ENCODE peak calls at places on chromosomes 13 and 19, in six cellular contexts. B, R, A, Q, N and Z are unnamed samples.

GRCh38 chr19:5170329-5170745 is 170.3 kb downstream of the PTPRS start:
- DNase-seq in B (no peak), R (no peak), A (no peak), Q (peak; percentile 27), N (no peak), Z (no peak)

GRCh38 chr13:38024431-38024830 is 154.9 kb upstream of the TRPC4 start:
- DNase-seq in B (no peak), R (no peak), A (no peak), Q (no peak), N (no peak), Z (peak; percentile 2)

GRCh38 chr19:53365899-53366493 is 491 bp downstream of the ZNF525 start:
- DNase-seq in B (no peak), R (peak; percentile 54), A (no peak), Q (no peak), N (peak; percentile 48), Z (no peak)

GRCh38 chr13:91664036-91664435 is 265.6 kb downstream of the GPC5 start:
- DNase-seq in B (no peak), R (no peak), A (no peak), Q (no peak), N (no peak), Z (no peak)

GRCh38 chr19:41192574-41193419 is at the start of gene CYP2S1:
- DNase-seq in B (no peak), R (peak; percentile 51), A (peak; percentile 14), Q (no peak), N (no peak), Z (no peak)

GRCh38 chr13:97111705-97112104 is 110.4 kb upstream of the MBNL2 start:
- DNase-seq in B (no peak), R (peak; percentile 31), A (no peak), Q (no peak), N (no peak), Z (no peak)

GRCh38 chr13:107374038-107374437 is 806.1 kb upstream of the ARGLU1 start:
- DNase-seq in B (no peak), R (no peak), A (no peak), Q (no peak), N (no peak), Z (no peak)

GRCh38 chr13:27053902-27054595 is 117.6 kb downstream of the USP12 start:
- DNase-seq in B (peak; percentile 60), R (no peak), A (peak; percentile 73), Q (no peak), N (no peak), Z (peak; percentile 69)

GRCh38 chr19:15332311-15332996 is at the start of gene BRD4:
- DNase-seq in B (no peak), R (peak; percentile 86), A (peak; percentile 41), Q (peak; percentile 86), N (peak; percentile 79), Z (peak; percentile 50)

GRCh38 chr19:28292822-28293500 is 920.0 kb downstream of the UQCRFS1 start:
- DNase-seq in B (no peak), R (peak; percentile 35), A (no peak), Q (no peak), N (no peak), Z (no peak)

GRCh38 chr13:43686557-43686956 is 100.2 kb downstream of the ENOX1 start:
- DNase-seq in B (peak; percentile 83), R (no peak), A (peak; percentile 88), Q (no peak), N (no peak), Z (peak; percentile 90)

GRCh38 chr19:3508771-3509535 is 2.8 kb downstream of the FZR1 start:
- DNase-seq in B (no peak), R (no peak), A (no peak), Q (peak; percentile 25), N (no peak), Z (no peak)

GRCh38 chr19:36115453-36116343 is at the start of gene TBCB:
- DNase-seq in B (no peak), R (peak; percentile 57), A (peak; percentile 27), Q (no peak), N (no peak), Z (peak; percentile 25)

DNA sequence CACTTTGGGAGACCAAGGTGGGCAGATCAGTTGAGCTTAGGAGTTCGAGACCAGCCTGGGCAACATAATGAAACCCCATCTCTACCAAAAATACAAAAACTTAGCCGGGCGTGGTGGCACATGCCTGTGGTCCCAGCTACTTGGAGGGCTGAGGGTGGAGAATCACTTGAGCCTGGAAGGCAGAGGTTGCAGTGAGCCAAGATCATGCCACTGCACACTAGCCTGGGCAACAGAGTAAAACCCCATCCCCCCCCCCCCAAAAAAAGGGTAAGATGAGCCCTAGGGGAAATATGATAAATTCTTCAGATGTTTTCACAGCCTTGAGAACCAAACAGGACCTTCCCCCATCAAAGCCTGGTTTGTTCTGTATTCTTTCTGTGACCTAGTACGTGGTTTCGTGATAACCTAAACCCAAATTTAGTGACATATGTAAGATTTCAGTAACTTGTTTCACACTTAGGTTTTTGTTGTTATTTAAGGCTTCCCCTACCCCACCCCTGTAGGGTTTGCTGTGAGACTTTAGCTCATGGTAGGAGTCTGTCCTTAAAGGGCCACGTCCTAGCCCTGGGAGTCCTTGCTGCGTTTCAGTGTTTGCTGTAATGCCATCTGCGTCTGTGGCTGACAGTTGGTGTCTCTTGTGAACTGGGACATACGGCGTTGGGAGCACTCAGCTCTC is 49.6 kb downstream of the MYO9B start:
- DNase-seq in B (no peak), R (no peak), A (peak; percentile 19), Q (no peak), N (no peak), Z (peak; percentile 42)
- H3K4me3 ChIP-seq in B (no peak overlapping the region), R (no peak overlapping the region), A (no peak overlapping the region), Q (no peak overlapping the region), N (no peak overlapping the region), Z (no peak overlapping the region)

GRCh38 chr13:34357435-34358232 is 539.7 kb downstream of the RFC3 start:
- DNase-seq in B (no peak), R (no peak), A (peak; percentile 58), Q (no peak), N (no peak), Z (peak; percentile 74)
- TF ChIP-seq CTCF in B (no peak), R (no peak), A (no peak), Q (no peak), N (no peak), Z (no peak)

GRCh38 chr19:2239173-2239572 is 2.5 kb downstream of the SF3A2 start:
- DNase-seq in B (no peak), R (no peak), A (no peak), Q (no peak), N (no peak), Z (no peak)

GRCh38 chr19:2236285-2237050 is at the start of the genes PLEKHJ1 and SF3A2:
- DNase-seq in B (peak; percentile 79), R (peak; percentile 99), A (peak; percentile 98), Q (peak; percentile 100), N (peak; percentile 94), Z (peak; percentile 99)

GRCh38 chr19:2237051-2237868 is 636 bp downstream of the SF3A2 start:
- DNase-seq in B (no peak), R (no peak), A (no peak), Q (no peak), N (no peak), Z (no peak)

GRCh38 chr19:2235396-2236284 is 489 bp downstream of the PLEKHJ1 start:
- DNase-seq in B (no peak), R (peak; percentile 58), A (no peak), Q (peak; percentile 57), N (no peak), Z (no peak)

DNA sequence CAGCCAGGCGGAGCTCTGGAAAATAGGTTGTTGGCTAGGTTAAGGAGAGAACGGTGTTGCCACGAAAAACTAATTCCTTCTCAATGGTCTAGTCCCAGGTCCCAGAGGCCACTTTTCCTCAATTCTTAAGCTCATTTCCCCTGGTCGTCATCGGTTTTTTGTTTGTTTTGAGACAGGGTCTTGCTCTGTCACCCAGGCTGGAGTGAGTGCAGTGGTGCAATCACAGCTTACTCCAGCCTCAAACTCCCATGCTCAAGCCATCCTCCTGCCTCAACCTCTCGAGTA is 1.2 kb downstream of the SF3A2 start:
- DNase-seq in B (no peak), R (no peak), A (no peak), Q (no peak), N (no peak), Z (no peak)
- H3K4me3 ChIP-seq in B (peak overlapping the region; percentile 85), R (peak overlapping the region; percentile 88), A (peak overlapping the region; percentile 86), Q (peak overlapping the region; percentile 92), N (peak overlapping the region; percentile 95), Z (peak overlapping the region; percentile 74)

DNA sequence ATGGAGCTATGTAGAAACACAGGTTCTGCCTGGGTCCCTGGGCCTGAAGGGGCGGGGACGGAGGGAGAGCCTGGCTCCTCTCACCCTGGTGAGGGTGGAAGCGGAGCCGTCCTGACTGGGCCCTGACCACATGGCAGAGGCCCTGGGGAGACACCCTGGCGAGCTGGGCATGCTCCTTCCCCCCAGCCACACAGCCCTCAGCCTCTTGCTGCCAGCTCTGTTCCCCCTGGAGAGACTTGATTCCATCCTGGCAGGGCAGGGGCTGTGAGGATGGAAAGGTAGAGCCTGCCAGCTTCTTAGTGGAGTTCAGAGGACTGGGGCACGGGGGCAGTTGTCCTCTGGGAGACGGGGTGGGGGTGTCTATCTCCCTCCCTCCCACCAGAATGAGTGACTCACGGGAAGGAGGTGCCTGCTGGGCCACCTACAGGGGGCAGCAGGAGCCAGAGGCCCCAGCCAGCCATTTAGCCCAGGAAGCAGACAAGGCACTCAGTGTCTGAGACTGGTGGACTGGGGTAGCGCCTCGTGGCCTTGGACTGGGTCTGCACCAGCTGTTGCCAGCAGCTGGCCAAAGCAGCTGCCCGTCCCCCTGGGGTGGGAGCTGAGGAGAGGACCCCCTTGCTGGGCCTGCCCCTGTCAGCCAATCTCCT is 22.8 kb upstream of the RNF17 start:
- DNase-seq in B (no peak), R (no peak), A (no peak), Q (no peak), N (no peak), Z (no peak)
- TF ChIP-seq CTCF in B (no peak), R (peak; percentile 32), A (no peak), Q (no peak), N (no peak), Z (peak; percentile 5)